ENCODE peak calls at places on chromosomes 7 and 10, in eight cellular contexts. One of them, this sample, is unnamed.

GRCh38 chr7:13882051-13882450 is 107.4 kb downstream of the ETV1 start:
- DNase-seq in ovary: no peak
- DNase-seq in nephron progenitor cell: no peak
- DNase-seq in endothelial cell: no peak
- DNase-seq in HCT116: no peak
- DNase-seq in CD14-positive monocyte: no peak
- DNase-seq in HepG2: no peak
- DNase-seq in type B pancreatic cell: no peak
- DNase-seq in this sample: no peak

GRCh38 chr10:31031205-31031665 is 430 bp downstream of the ZNF438 start:
- DNase-seq in endothelial cell: no peak
- DNase-seq in CD14-positive monocyte: no peak
- DNase-seq in ovary: no peak
- DNase-seq in HepG2: no peak
- DNase-seq in nephron progenitor cell: no peak
- DNase-seq in type B pancreatic cell: no peak
- DNase-seq in HCT116: no peak
- DNase-seq in this sample: no peak

GRCh38 chr7:120583835-120584586 is 273.9 kb downstream of the TSPAN12 start:
- DNase-seq in HCT116: peak; percentile 24
- DNase-seq in CD14-positive monocyte: no peak
- DNase-seq in ovary: no peak
- DNase-seq in endothelial cell: no peak
- DNase-seq in nephron progenitor cell: no peak
- DNase-seq in type B pancreatic cell: no peak
- DNase-seq in HepG2: no peak
- DNase-seq in this sample: no peak

GRCh38 chr7:150941983-150942590 is 36.0 kb downstream of the KCNH2 start:
- DNase-seq in endothelial cell: no peak
- DNase-seq in HCT116: no peak
- DNase-seq in ovary: peak; percentile 29
- DNase-seq in type B pancreatic cell: peak; percentile 62
- DNase-seq in CD14-positive monocyte: no peak
- DNase-seq in HepG2: no peak
- DNase-seq in nephron progenitor cell: no peak
- DNase-seq in this sample: peak; percentile 89

GRCh38 chr7:26990268-26990667 is 105.5 kb downstream of the HOXA1 start:
- DNase-seq in HepG2: no peak
- DNase-seq in type B pancreatic cell: no peak
- DNase-seq in ovary: no peak
- DNase-seq in endothelial cell: no peak
- DNase-seq in CD14-positive monocyte: no peak
- DNase-seq in nephron progenitor cell: no peak
- DNase-seq in HCT116: no peak
- DNase-seq in this sample: no peak

GRCh38 chr10:80453715-80454525 is at the start of gene TSPAN14:
- DNase-seq in endothelial cell: peak; percentile 81
- DNase-seq in ovary: peak; percentile 88
- DNase-seq in HCT116: no peak
- DNase-seq in type B pancreatic cell: peak; percentile 86
- DNase-seq in HepG2: peak; percentile 53
- DNase-seq in nephron progenitor cell: peak; percentile 87
- DNase-seq in CD14-positive monocyte: peak; percentile 74
- DNase-seq in this sample: no peak

GRCh38 chr10:49281461-49281860 is 17.5 kb upstream of the C10orf71 start:
- DNase-seq in endothelial cell: peak; percentile 53
- DNase-seq in HepG2: no peak
- DNase-seq in nephron progenitor cell: peak; percentile 27
- DNase-seq in type B pancreatic cell: peak; percentile 47
- DNase-seq in CD14-positive monocyte: no peak
- DNase-seq in HCT116: no peak
- DNase-seq in ovary: no peak
- DNase-seq in this sample: no peak

GRCh38 chr7:159143780-159144755 is 599 bp downstream of the VIPR2 start:
- DNase-seq in nephron progenitor cell: peak; percentile 65
- DNase-seq in type B pancreatic cell: no peak
- DNase-seq in ovary: peak; percentile 66
- DNase-seq in CD14-positive monocyte: no peak
- DNase-seq in endothelial cell: peak; percentile 35
- DNase-seq in HepG2: no peak
- DNase-seq in HCT116: no peak
- DNase-seq in this sample: no peak

GRCh38 chr10:24920907-24921881 is 31.2 kb downstream of the PRTFDC1 start:
- DNase-seq in CD14-positive monocyte: peak; percentile 71
- DNase-seq in type B pancreatic cell: no peak
- DNase-seq in ovary: peak; percentile 60
- DNase-seq in nephron progenitor cell: no peak
- DNase-seq in endothelial cell: no peak
- DNase-seq in HepG2: no peak
- DNase-seq in HCT116: no peak
- DNase-seq in this sample: no peak

GRCh38 chr7:105213619-105214018 is 175.1 kb downstream of the SRPK2 start:
- DNase-seq in endothelial cell: no peak
- DNase-seq in type B pancreatic cell: no peak
- DNase-seq in CD14-positive monocyte: no peak
- DNase-seq in ovary: no peak
- DNase-seq in HepG2: no peak
- DNase-seq in HCT116: no peak
- DNase-seq in nephron progenitor cell: no peak
- DNase-seq in this sample: no peak

GRCh38 chr10:7417807-7418206 is 7.0 kb upstream of the SFMBT2 start:
- DNase-seq in HepG2: no peak
- DNase-seq in nephron progenitor cell: no peak
- DNase-seq in endothelial cell: no peak
- DNase-seq in HCT116: no peak
- DNase-seq in CD14-positive monocyte: no peak
- DNase-seq in ovary: no peak
- DNase-seq in type B pancreatic cell: no peak
- DNase-seq in this sample: no peak

GRCh38 chr10:83978681-83979383 is 160.5 kb upstream of the GHITM start:
- DNase-seq in nephron progenitor cell: no peak
- DNase-seq in ovary: no peak
- DNase-seq in CD14-positive monocyte: no peak
- DNase-seq in HepG2: no peak
- DNase-seq in HCT116: no peak
- DNase-seq in type B pancreatic cell: no peak
- DNase-seq in endothelial cell: no peak
- DNase-seq in this sample: no peak
- TF ChIP-seq CTCF in nephron progenitor cell: no peak
- TF ChIP-seq CTCF in ovary: no peak
- TF ChIP-seq CTCF in CD14-positive monocyte: no peak
- TF ChIP-seq CTCF in HepG2: no peak
- TF ChIP-seq CTCF in HCT116: no peak
- TF ChIP-seq CTCF in type B pancreatic cell: no peak
- TF ChIP-seq CTCF in endothelial cell: no peak
- TF ChIP-seq CTCF in this sample: no peak

GRCh38 chr10:50417906-50418697 is 166.8 kb upstream of the ASAH2 start:
- DNase-seq in ovary: peak; percentile 65
- DNase-seq in type B pancreatic cell: peak; percentile 69
- DNase-seq in endothelial cell: peak; percentile 53
- DNase-seq in HepG2: peak; percentile 31
- DNase-seq in CD14-positive monocyte: peak; percentile 70
- DNase-seq in HCT116: peak; percentile 86
- DNase-seq in nephron progenitor cell: peak; percentile 69
- DNase-seq in this sample: peak; percentile 94

GRCh38 chr10:50417486-50417905 is 166.2 kb upstream of the ASAH2 start:
- DNase-seq in endothelial cell: no peak
- DNase-seq in nephron progenitor cell: no peak
- DNase-seq in HCT116: no peak
- DNase-seq in type B pancreatic cell: no peak
- DNase-seq in ovary: no peak
- DNase-seq in CD14-positive monocyte: no peak
- DNase-seq in HepG2: no peak
- DNase-seq in this sample: no peak

GRCh38 chr10:50415292-50415691 is 164.0 kb upstream of the ASAH2 start:
- DNase-seq in CD14-positive monocyte: no peak
- DNase-seq in HepG2: no peak
- DNase-seq in ovary: no peak
- DNase-seq in endothelial cell: no peak
- DNase-seq in HCT116: no peak
- DNase-seq in type B pancreatic cell: no peak
- DNase-seq in nephron progenitor cell: no peak
- DNase-seq in this sample: no peak

GRCh38 chr10:50416885-50417284 is 165.6 kb upstream of the ASAH2 start:
- DNase-seq in CD14-positive monocyte: no peak
- DNase-seq in HepG2: no peak
- DNase-seq in nephron progenitor cell: no peak
- DNase-seq in HCT116: no peak
- DNase-seq in type B pancreatic cell: no peak
- DNase-seq in endothelial cell: no peak
- DNase-seq in ovary: no peak
- DNase-seq in this sample: no peak

GRCh38 chr10:50416181-50416824 is 165.0 kb upstream of the ASAH2 start:
- DNase-seq in HepG2: no peak
- DNase-seq in ovary: no peak
- DNase-seq in HCT116: no peak
- DNase-seq in CD14-positive monocyte: no peak
- DNase-seq in type B pancreatic cell: no peak
- DNase-seq in nephron progenitor cell: no peak
- DNase-seq in endothelial cell: no peak
- DNase-seq in this sample: no peak
- TF ChIP-seq CTCF in HepG2: no peak
- TF ChIP-seq CTCF in ovary: no peak
- TF ChIP-seq CTCF in HCT116: peak; percentile 6
- TF ChIP-seq CTCF in CD14-positive monocyte: no peak
- TF ChIP-seq CTCF in type B pancreatic cell: peak; percentile 14
- TF ChIP-seq CTCF in nephron progenitor cell: no peak
- TF ChIP-seq CTCF in endothelial cell: no peak
- TF ChIP-seq CTCF in this sample: peak; percentile 69

DNA sequence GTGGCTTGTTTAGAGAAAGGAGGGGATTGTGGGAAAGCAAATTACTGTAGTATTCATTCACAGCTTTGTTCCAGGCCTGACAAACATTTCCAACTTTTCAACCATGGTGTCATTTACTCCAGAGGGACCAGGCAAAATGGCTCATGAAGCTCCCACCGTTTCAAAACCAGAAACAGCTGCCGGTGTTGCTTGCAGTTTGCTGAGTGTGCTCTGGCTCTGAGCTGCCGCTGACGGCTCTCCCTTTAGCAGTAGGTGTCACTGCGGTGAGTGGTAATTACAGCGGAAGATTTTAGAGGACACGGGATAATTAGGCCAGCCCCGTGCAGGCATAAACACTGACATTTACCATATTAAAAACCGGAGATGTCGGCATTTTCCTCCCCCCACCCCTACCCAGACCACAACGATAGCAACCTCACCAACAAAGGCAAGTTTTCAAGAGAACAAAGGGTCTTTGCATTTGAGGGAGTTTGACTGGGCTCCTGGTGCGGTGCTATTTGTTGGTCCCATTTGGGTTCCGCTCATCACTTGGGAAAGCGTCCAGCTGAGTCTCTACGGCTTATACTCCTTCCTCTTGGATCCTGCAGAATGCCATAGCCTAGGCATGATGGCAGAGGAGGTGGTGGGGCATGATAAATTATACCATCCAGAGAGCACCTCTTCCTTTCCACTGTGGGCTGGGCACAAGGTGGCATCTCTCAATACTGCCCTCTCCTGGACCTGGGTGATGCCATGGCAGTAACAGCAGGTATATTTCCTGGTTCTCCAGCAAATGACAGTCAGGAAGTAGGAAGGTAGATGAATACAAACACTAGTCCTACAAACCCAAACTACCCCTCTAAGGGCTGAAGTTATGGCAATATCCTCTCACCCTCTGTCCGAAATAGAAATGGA is 1005.2 kb downstream of the KCNMA1 start:
- DNase-seq in endothelial cell: peak; percentile 9
- DNase-seq in HCT116: peak; percentile 6
- DNase-seq in nephron progenitor cell: peak; percentile 16
- DNase-seq in CD14-positive monocyte: no peak
- DNase-seq in ovary: no peak
- DNase-seq in HepG2: no peak
- DNase-seq in type B pancreatic cell: no peak
- DNase-seq in this sample: no peak
- TF ChIP-seq CTCF in endothelial cell: no peak
- TF ChIP-seq CTCF in HCT116: peak; percentile 25
- TF ChIP-seq CTCF in nephron progenitor cell: no peak
- TF ChIP-seq CTCF in CD14-positive monocyte: peak; percentile 31
- TF ChIP-seq CTCF in ovary: no peak
- TF ChIP-seq CTCF in HepG2: peak; percentile 39
- TF ChIP-seq CTCF in type B pancreatic cell: peak; percentile 36
- TF ChIP-seq CTCF in this sample: peak; percentile 55

DNA sequence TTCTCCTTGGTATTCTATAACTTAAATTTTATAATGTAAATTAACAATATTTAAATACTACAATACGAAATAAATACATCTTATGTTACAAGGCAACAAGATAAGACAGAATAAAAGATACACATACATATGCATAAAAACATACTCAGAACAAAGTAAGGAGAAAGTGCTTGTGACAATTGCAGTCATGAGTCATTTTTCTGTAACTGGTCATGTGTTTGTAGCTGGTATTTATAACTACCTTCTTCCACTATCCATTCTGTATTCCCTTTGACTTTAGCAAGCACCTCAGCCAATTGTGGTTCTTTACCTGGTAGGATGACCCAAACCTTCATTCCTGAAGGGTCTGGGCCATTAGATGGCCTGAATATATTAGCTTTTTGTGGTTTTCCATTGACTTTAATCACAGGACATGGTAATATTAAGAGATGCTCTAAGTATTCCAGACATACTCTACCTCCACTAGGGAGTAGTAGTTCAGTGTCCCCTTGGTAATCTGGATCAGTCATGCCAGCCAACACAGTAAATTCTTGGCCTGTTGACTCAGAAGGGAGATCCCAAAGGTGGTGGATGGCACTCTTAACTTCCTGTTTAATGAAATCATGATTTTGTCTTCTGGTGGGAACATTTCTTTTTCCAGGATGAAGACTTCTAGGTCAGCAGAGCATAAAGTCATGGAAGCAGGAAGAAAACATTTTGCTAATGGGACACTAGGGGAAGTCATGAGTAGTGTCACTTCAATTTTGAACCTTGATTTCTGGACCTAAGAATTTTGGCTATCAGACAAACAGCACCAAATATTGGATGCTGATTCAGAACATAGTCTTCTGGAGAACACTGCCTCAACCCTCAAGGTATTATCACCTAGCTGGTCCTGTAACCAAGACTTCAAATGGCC is 733.7 kb upstream of the IGFBP3 start:
- DNase-seq in CD14-positive monocyte: no peak
- DNase-seq in endothelial cell: no peak
- DNase-seq in type B pancreatic cell: no peak
- DNase-seq in ovary: no peak
- DNase-seq in HCT116: no peak
- DNase-seq in nephron progenitor cell: no peak
- DNase-seq in HepG2: no peak
- DNase-seq in this sample: no peak
- TF ChIP-seq CTCF in CD14-positive monocyte: no peak
- TF ChIP-seq CTCF in endothelial cell: no peak
- TF ChIP-seq CTCF in type B pancreatic cell: no peak
- TF ChIP-seq CTCF in ovary: no peak
- TF ChIP-seq CTCF in HCT116: no peak
- TF ChIP-seq CTCF in nephron progenitor cell: no peak
- TF ChIP-seq CTCF in HepG2: no peak
- TF ChIP-seq CTCF in this sample: peak; percentile 36